ENCODE peak calls at places on chromosomes 13 and 19, in nine cellular contexts. One of them, this sample, is unnamed.

GRCh38 chr13:99984463-99985242 is 3.1 kb downstream of the ZIC2 start:
- DNase-seq in NCI-H1105: no peak
- DNase-seq in heart right ventricle: no peak
- DNase-seq in NCI-H1436: no peak
- DNase-seq in stimulated activated CD4-positive, alpha-beta T cell treated with anti-CD3 and anti-CD28 coated beads, Interleukin-15, amount 100 ng/mL, for 24 hours: no peak
- DNase-seq in ELR: no peak
- DNase-seq in cardiac muscle cell: no peak
- DNase-seq in ACHN: no peak
- DNase-seq in transverse colon: no peak
- DNase-seq in this sample: no peak

GRCh38 chr13:20711301-20712044 is 8.0 kb downstream of the IL17D start:
- DNase-seq in NCI-H1105: no peak
- DNase-seq in heart right ventricle: no peak
- DNase-seq in NCI-H1436: no peak
- DNase-seq in stimulated activated CD4-positive, alpha-beta T cell treated with anti-CD3 and anti-CD28 coated beads, Interleukin-15, amount 100 ng/mL, for 24 hours: no peak
- DNase-seq in ELR: peak
- DNase-seq in cardiac muscle cell: peak
- DNase-seq in ACHN: no peak
- DNase-seq in transverse colon: no peak
- DNase-seq in this sample: peak

GRCh38 chr13:100473087-100473486 is 115.5 kb downstream of the GGACT start:
- DNase-seq in NCI-H1105: no peak
- DNase-seq in heart right ventricle: no peak
- DNase-seq in NCI-H1436: no peak
- DNase-seq in stimulated activated CD4-positive, alpha-beta T cell treated with anti-CD3 and anti-CD28 coated beads, Interleukin-15, amount 100 ng/mL, for 24 hours: no peak
- DNase-seq in ELR: no peak
- DNase-seq in cardiac muscle cell: no peak
- DNase-seq in ACHN: no peak
- DNase-seq in transverse colon: no peak
- DNase-seq in this sample: no peak

GRCh38 chr19:38367041-38367440 is 7.3 kb upstream of the PSMD8 start:
- DNase-seq in NCI-H1105: no peak
- DNase-seq in heart right ventricle: no peak
- DNase-seq in NCI-H1436: no peak
- DNase-seq in stimulated activated CD4-positive, alpha-beta T cell treated with anti-CD3 and anti-CD28 coated beads, Interleukin-15, amount 100 ng/mL, for 24 hours: no peak
- DNase-seq in ELR: no peak
- DNase-seq in cardiac muscle cell: no peak
- DNase-seq in ACHN: no peak
- DNase-seq in transverse colon: no peak
- DNase-seq in this sample: no peak

GRCh38 chr19:6221878-6222746 is 57.7 kb downstream of the MLLT1 start:
- DNase-seq in NCI-H1105: no peak
- DNase-seq in heart right ventricle: no peak
- DNase-seq in NCI-H1436: no peak
- DNase-seq in stimulated activated CD4-positive, alpha-beta T cell treated with anti-CD3 and anti-CD28 coated beads, Interleukin-15, amount 100 ng/mL, for 24 hours: no peak
- DNase-seq in ELR: no peak
- DNase-seq in cardiac muscle cell: no peak
- DNase-seq in ACHN: no peak
- DNase-seq in transverse colon: no peak
- DNase-seq in this sample: no peak

GRCh38 chr19:5434970-5435641 is 20.1 kb upstream of the ZNRF4 start:
- DNase-seq in NCI-H1105: no peak
- DNase-seq in heart right ventricle: no peak
- DNase-seq in NCI-H1436: no peak
- DNase-seq in stimulated activated CD4-positive, alpha-beta T cell treated with anti-CD3 and anti-CD28 coated beads, Interleukin-15, amount 100 ng/mL, for 24 hours: peak
- DNase-seq in ELR: peak
- DNase-seq in cardiac muscle cell: peak
- DNase-seq in ACHN: peak
- DNase-seq in transverse colon: no peak
- DNase-seq in this sample: no peak

GRCh38 chr19:42433503-42434260 is 6.5 kb upstream of the LIPE start:
- DNase-seq in NCI-H1105: no peak
- DNase-seq in heart right ventricle: peak
- DNase-seq in NCI-H1436: no peak
- DNase-seq in stimulated activated CD4-positive, alpha-beta T cell treated with anti-CD3 and anti-CD28 coated beads, Interleukin-15, amount 100 ng/mL, for 24 hours: peak
- DNase-seq in ELR: peak
- DNase-seq in cardiac muscle cell: peak
- DNase-seq in ACHN: peak
- DNase-seq in transverse colon: peak
- DNase-seq in this sample: peak

GRCh38 chr13:27523345-27524073 is 73.1 kb upstream of the MTIF3 start:
- DNase-seq in NCI-H1105: no peak
- DNase-seq in heart right ventricle: peak
- DNase-seq in NCI-H1436: no peak
- DNase-seq in stimulated activated CD4-positive, alpha-beta T cell treated with anti-CD3 and anti-CD28 coated beads, Interleukin-15, amount 100 ng/mL, for 24 hours: no peak
- DNase-seq in ELR: no peak
- DNase-seq in cardiac muscle cell: peak
- DNase-seq in ACHN: no peak
- DNase-seq in transverse colon: no peak
- DNase-seq in this sample: peak

GRCh38 chr19:20422216-20422615 is 143.4 kb downstream of the ZNF737 start:
- DNase-seq in NCI-H1105: no peak
- DNase-seq in heart right ventricle: no peak
- DNase-seq in NCI-H1436: no peak
- DNase-seq in stimulated activated CD4-positive, alpha-beta T cell treated with anti-CD3 and anti-CD28 coated beads, Interleukin-15, amount 100 ng/mL, for 24 hours: no peak
- DNase-seq in ELR: no peak
- DNase-seq in cardiac muscle cell: no peak
- DNase-seq in ACHN: no peak
- DNase-seq in transverse colon: no peak
- DNase-seq in this sample: no peak

GRCh38 chr19:38265213-38265861 is 964 bp downstream of the SPINT2 start:
- DNase-seq in NCI-H1105: no peak
- DNase-seq in heart right ventricle: no peak
- DNase-seq in NCI-H1436: no peak
- DNase-seq in stimulated activated CD4-positive, alpha-beta T cell treated with anti-CD3 and anti-CD28 coated beads, Interleukin-15, amount 100 ng/mL, for 24 hours: peak
- DNase-seq in ELR: no peak
- DNase-seq in cardiac muscle cell: no peak
- DNase-seq in ACHN: no peak
- DNase-seq in transverse colon: peak
- DNase-seq in this sample: peak

This sample was measured in KBM-7.